ENCODE peak calls at places on chromosomes 4 and X, in four cellular contexts. C is neural crest cell, B is left cardiac atrium, M is NCI-H1417. R is an unnamed sample.

GRCh38 chr4:187612211-187612780 is 383.3 kb upstream of the ZFP42 start:
- DNase-seq in C (no peak), B (no peak), M (no peak), R (no peak)

GRCh38 chr4:185112104-185112503 is 31.0 kb upstream of the SLC25A4 start:
- DNase-seq in C (no peak), B (peak; percentile 59), M (no peak), R (no peak)

GRCh38 chrX:41033299-41033698 is 51.9 kb upstream of the USP9X start:
- DNase-seq in C (no peak), B (no peak), M (no peak), R (no peak)

GRCh38 chrX:119698835-119699234 is 5.9 kb upstream of the SEPTIN6 start:
- DNase-seq in C (peak; percentile 8), B (no peak), M (no peak), R (no peak)

GRCh38 chrX:13252726-13253125 is 67.1 kb downstream of the ATXN3L start:
- DNase-seq in C (no peak), B (no peak), M (no peak), R (no peak)

GRCh38 chr4:159966741-159967140 is 863.9 kb downstream of the RAPGEF2 start:
- DNase-seq in C (no peak), B (no peak), M (no peak), R (no peak)

GRCh38 chr4:79982587-79983327 is 90.3 kb downstream of the ANTXR2 start:
- DNase-seq in C (no peak), B (no peak), M (no peak), R (no peak)

GRCh38 chrX:134622813-134623185 is 35.5 kb downstream of the PLAC1 start:
- DNase-seq in C (no peak), B (no peak), M (no peak), R (no peak)

GRCh38 chr4:141131738-141132688 is 1.3 kb downstream of the RNF150 start:
- DNase-seq in C (peak; percentile 32), B (peak; percentile 37), M (peak; percentile 75), R (no peak)

GRCh38 chrX:1491851-1492349 is 39.2 kb upstream of the ASMTL start:
- DNase-seq in C (peak; percentile 34), B (no peak), M (no peak), R (no peak)

GRCh38 chr4:128061566-128062536 is 739 bp downstream of the LARP1B start:
- DNase-seq in C (peak; percentile 55), B (peak; percentile 66), M (peak; percentile 90), R (peak; percentile 62)

GRCh38 chr4:31084806-31085416 is 364.7 kb downstream of the PCDH7 start:
- DNase-seq in C (no peak), B (no peak), M (no peak), R (no peak)

GRCh38 chr4:8517946-8518345 is 62.2 kb upstream of the GPR78 start:
- DNase-seq in C (no peak), B (no peak), M (no peak), R (no peak)

GRCh38 chr4:6022607-6023288 is 4.5 kb upstream of the C4orf50 start:
- DNase-seq in C (no peak), B (no peak), M (no peak), R (no peak)

GRCh38 chr4:155618183-155618838 is 48.3 kb upstream of the GUCY1A1 start:
- DNase-seq in C (no peak), B (no peak), M (no peak), R (no peak)

GRCh38 chr4:168607215-168607614 is 110.4 kb downstream of the PALLD start:
- DNase-seq in C (no peak), B (no peak), M (no peak), R (no peak)

GRCh38 chr4:110617095-110617494 is 5.8 kb downstream of the PITX2 start:
- DNase-seq in C (no peak), B (no peak), M (no peak), R (no peak)

GRCh38 chr4:151012836-151013235 is 2.2 kb downstream of the LRBA start:
- DNase-seq in C (no peak), B (no peak), M (no peak), R (no peak)

GRCh38 chr4:41145571-41146078 is 68.7 kb downstream of the APBB2 start:
- DNase-seq in C (no peak), B (no peak), M (no peak), R (no peak)

GRCh38 chr4:114087596-114088230 is 108.3 kb upstream of the ARSJ start:
- DNase-seq in C (no peak), B (no peak), M (no peak), R (no peak)

GRCh38 chrX:22276781-22277180 is 4.1 kb downstream of the CBLL2 start:
- DNase-seq in C (no peak), B (no peak), M (no peak), R (no peak)

GRCh38 chr4:154807042-154807630 is 26.1 kb downstream of the RBM46 start:
- DNase-seq in C (no peak), B (no peak), M (peak; percentile 5), R (no peak)

GRCh38 chrX:39946822-39947221 is 150.9 kb downstream of the BCOR start:
- DNase-seq in C (no peak), B (no peak), M (no peak), R (no peak)

GRCh38 chrX:27307546-27307945 is 155.6 kb downstream of the PPP4R3C start:
- DNase-seq in C (no peak), B (no peak), M (no peak), R (no peak)

GRCh38 chr4:109554971-109555370 is 5.1 kb upstream of the MCUB start:
- DNase-seq in C (no peak), B (no peak), M (no peak), R (no peak)

GRCh38 chrX:9875801-9876200 is 89.6 kb downstream of the SHROOM2 start:
- DNase-seq in C (no peak), B (no peak), M (no peak), R (no peak)

GRCh38 chrX:40778861-40779575 is 43.7 kb upstream of the MED14 start:
- DNase-seq in C (no peak), B (no peak), M (no peak), R (no peak)

GRCh38 chr4:143224255-143224654 is 39.5 kb downstream of the USP38 start:
- DNase-seq in C (no peak), B (no peak), M (no peak), R (no peak)

GRCh38 chr4:112287258-112287873 is 1.7 kb upstream of the TIFA start:
- DNase-seq in C (no peak), B (no peak), M (no peak), R (no peak)

GRCh38 chr4:158428242-158428641 is 93.4 kb upstream of the RXFP1 start:
- DNase-seq in C (no peak), B (no peak), M (no peak), R (no peak)

GRCh38 chr4:10460313-10461047 is 3.3 kb upstream of the ZNF518B start:
- DNase-seq in C (no peak), B (no peak), M (no peak), R (no peak)